ENCODE peak calls at places on chromosomes 3 and 15, in six cellular contexts. One of them, this sample, is unnamed.

GRCh38 chr3:46400000-46400734 is 6.7 kb downstream of the CCR5AS start:
- DNase-seq in HepG2: no peak
- DNase-seq in GM12878: no peak
- DNase-seq in NT2/D1: no peak
- DNase-seq in K562: peak
- DNase-seq in H1: no peak
- DNase-seq in this sample: no peak

GRCh38 chr15:82937659-82938058 is 14.9 kb downstream of the HOMER2 start:
- DNase-seq in HepG2: no peak
- DNase-seq in GM12878: no peak
- DNase-seq in NT2/D1: no peak
- DNase-seq in K562: no peak
- DNase-seq in H1: no peak
- DNase-seq in this sample: no peak

GRCh38 chr3:116179091-116179490 is 266.2 kb downstream of the LSAMP start:
- DNase-seq in HepG2: no peak
- DNase-seq in GM12878: no peak
- DNase-seq in NT2/D1: no peak
- DNase-seq in K562: no peak
- DNase-seq in H1: no peak
- DNase-seq in this sample: no peak

GRCh38 chr15:99117563-99118257 is 12.8 kb downstream of the SYNM start:
- DNase-seq in HepG2: no peak
- DNase-seq in GM12878: no peak
- DNase-seq in NT2/D1: no peak
- DNase-seq in K562: no peak
- DNase-seq in H1: no peak
- DNase-seq in this sample: no peak

GRCh38 chr3:105793040-105793439 is 75.8 kb downstream of the CBLB start:
- DNase-seq in HepG2: no peak
- DNase-seq in GM12878: no peak
- DNase-seq in NT2/D1: no peak
- DNase-seq in K562: no peak
- DNase-seq in H1: no peak
- DNase-seq in this sample: no peak

GRCh38 chr3:43794776-43795175 is 104.0 kb downstream of the ABHD5 start:
- DNase-seq in HepG2: no peak
- DNase-seq in GM12878: no peak
- DNase-seq in NT2/D1: no peak
- DNase-seq in K562: no peak
- DNase-seq in H1: no peak
- DNase-seq in this sample: peak

GRCh38 chr3:113070226-113071220 is 79.7 kb downstream of the GTPBP8 start:
- DNase-seq in HepG2: peak
- DNase-seq in GM12878: no peak
- DNase-seq in NT2/D1: no peak
- DNase-seq in K562: no peak
- DNase-seq in H1: no peak
- DNase-seq in this sample: no peak

GRCh38 chr3:65723011-65723410 is 315.7 kb downstream of the MAGI1 start:
- DNase-seq in HepG2: no peak
- DNase-seq in GM12878: no peak
- DNase-seq in NT2/D1: no peak
- DNase-seq in K562: no peak
- DNase-seq in H1: no peak
- DNase-seq in this sample: no peak

GRCh38 chr3:70855139-70855538 is 542.7 kb upstream of the MDFIC2 start:
- DNase-seq in HepG2: no peak
- DNase-seq in GM12878: no peak
- DNase-seq in NT2/D1: no peak
- DNase-seq in K562: no peak
- DNase-seq in H1: no peak
- DNase-seq in this sample: no peak

GRCh38 chr3:188689101-188689574 is 482.6 kb upstream of the TPRG1 start:
- DNase-seq in HepG2: no peak
- DNase-seq in GM12878: no peak
- DNase-seq in NT2/D1: no peak
- DNase-seq in K562: no peak
- DNase-seq in H1: no peak
- DNase-seq in this sample: no peak

GRCh38 chr3:132570011-132570410 is 27.1 kb upstream of the ACKR4 start:
- DNase-seq in HepG2: no peak
- DNase-seq in GM12878: no peak
- DNase-seq in NT2/D1: no peak
- DNase-seq in K562: no peak
- DNase-seq in H1: no peak
- DNase-seq in this sample: no peak

GRCh38 chr3:45011756-45012441 is 14.2 kb upstream of the CLEC3B start:
- DNase-seq in HepG2: no peak
- DNase-seq in GM12878: no peak
- DNase-seq in NT2/D1: no peak
- DNase-seq in K562: no peak
- DNase-seq in H1: no peak
- DNase-seq in this sample: no peak

GRCh38 chr3:186060222-186060621 is 48.7 kb downstream of the ETV5 start:
- DNase-seq in HepG2: no peak
- DNase-seq in GM12878: peak
- DNase-seq in NT2/D1: no peak
- DNase-seq in K562: no peak
- DNase-seq in H1: no peak
- DNase-seq in this sample: no peak

GRCh38 chr3:124707667-124708066 is 22.6 kb upstream of the UMPS start:
- DNase-seq in HepG2: no peak
- DNase-seq in GM12878: no peak
- DNase-seq in NT2/D1: peak
- DNase-seq in K562: no peak
- DNase-seq in H1: no peak
- DNase-seq in this sample: no peak

GRCh38 chr3:179446501-179446900 is 4.8 kb downstream of the GNB4 start:
- DNase-seq in HepG2: peak
- DNase-seq in GM12878: no peak
- DNase-seq in NT2/D1: no peak
- DNase-seq in K562: peak
- DNase-seq in H1: no peak
- DNase-seq in this sample: peak

GRCh38 chr3:107450254-107450653 is 72.5 kb upstream of the BBX start:
- DNase-seq in HepG2: no peak
- DNase-seq in GM12878: no peak
- DNase-seq in NT2/D1: no peak
- DNase-seq in K562: no peak
- DNase-seq in H1: no peak
- DNase-seq in this sample: no peak
- TF ChIP-seq ZNF274 in HepG2: no peak
- TF ChIP-seq ZNF274 in GM12878: no peak
- TF ChIP-seq ZNF274 in NT2/D1: no peak
- TF ChIP-seq ZNF274 in K562: no peak
- TF ChIP-seq ZNF274 in H1: no peak
- TF ChIP-seq ZNF274 in this sample: no peak

GRCh38 chr3:172456404-172456803 is 8.1 kb upstream of the GHSR start:
- DNase-seq in HepG2: no peak
- DNase-seq in GM12878: no peak
- DNase-seq in NT2/D1: no peak
- DNase-seq in K562: no peak
- DNase-seq in H1: no peak
- DNase-seq in this sample: no peak

GRCh38 chr3:172448661-172449467 is 608 bp upstream of the GHSR start:
- DNase-seq in HepG2: no peak
- DNase-seq in GM12878: no peak
- DNase-seq in NT2/D1: no peak
- DNase-seq in K562: no peak
- DNase-seq in H1: no peak
- DNase-seq in this sample: no peak

GRCh38 chr3:172449468-172450149 is 1.4 kb upstream of the GHSR start:
- DNase-seq in HepG2: no peak
- DNase-seq in GM12878: no peak
- DNase-seq in NT2/D1: peak
- DNase-seq in K562: peak
- DNase-seq in H1: no peak
- DNase-seq in this sample: no peak

GRCh38 chr3:172454180-172454579 is 5.9 kb upstream of the GHSR start:
- DNase-seq in HepG2: no peak
- DNase-seq in GM12878: no peak
- DNase-seq in NT2/D1: no peak
- DNase-seq in K562: no peak
- DNase-seq in H1: no peak
- DNase-seq in this sample: no peak
- TF ChIP-seq ZNF274 in HepG2: no peak
- TF ChIP-seq ZNF274 in GM12878: no peak
- TF ChIP-seq ZNF274 in NT2/D1: no peak
- TF ChIP-seq ZNF274 in K562: no peak
- TF ChIP-seq ZNF274 in H1: no peak
- TF ChIP-seq ZNF274 in this sample: no peak

GRCh38 chr3:58117561-58118305 is 93.0 kb downstream of the DNASE1L3 start:
- DNase-seq in HepG2: no peak
- DNase-seq in GM12878: no peak
- DNase-seq in NT2/D1: no peak
- DNase-seq in K562: no peak
- DNase-seq in H1: no peak
- DNase-seq in this sample: no peak
- TF ChIP-seq ZNF274 in HepG2: no peak
- TF ChIP-seq ZNF274 in GM12878: no peak
- TF ChIP-seq ZNF274 in NT2/D1: no peak
- TF ChIP-seq ZNF274 in K562: no peak
- TF ChIP-seq ZNF274 in H1: no peak
- TF ChIP-seq ZNF274 in this sample: no peak

DNA sequence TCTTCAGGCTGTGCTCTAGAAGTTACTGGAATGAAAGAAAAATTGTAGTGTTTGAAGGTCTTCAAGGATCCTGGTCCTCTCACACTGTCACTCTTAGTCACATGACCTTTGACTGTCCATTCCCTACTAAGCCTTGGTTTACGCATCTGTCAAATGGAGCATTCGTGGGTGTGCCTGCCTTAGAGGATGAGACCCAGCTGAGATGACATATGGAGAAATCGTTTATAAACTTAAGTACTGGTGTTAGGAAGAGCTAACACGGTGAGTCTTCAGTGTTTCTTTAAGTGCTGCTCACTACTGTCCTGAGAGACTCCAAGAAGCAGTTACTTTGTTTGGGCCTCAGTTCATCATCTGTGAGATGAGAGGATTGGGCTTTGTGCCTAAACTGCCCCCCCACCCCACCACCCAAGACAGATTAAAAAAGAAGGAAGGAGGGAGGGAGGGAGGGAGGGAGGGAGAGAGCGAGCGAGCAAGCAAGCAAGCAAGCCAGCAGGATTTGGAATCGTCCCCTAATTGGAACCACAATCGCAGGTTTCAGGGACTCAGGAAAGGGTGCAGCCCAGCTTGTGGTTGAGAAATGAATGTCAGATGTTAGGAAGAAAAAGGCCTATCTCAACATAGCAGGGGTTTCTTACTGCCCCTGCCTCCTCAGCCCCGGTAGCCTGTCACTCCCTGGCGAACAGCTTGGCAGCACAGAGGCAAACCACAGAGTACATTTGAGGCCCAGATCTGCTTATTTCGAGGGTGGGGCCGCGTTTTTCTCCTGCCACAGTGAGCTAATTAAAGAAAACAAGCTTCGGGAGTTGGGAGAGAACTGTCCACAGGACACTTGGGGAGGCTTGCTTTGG is 32.7 kb downstream of the SMAD3 start:
- DNase-seq in HepG2: no peak
- DNase-seq in GM12878: no peak
- DNase-seq in NT2/D1: no peak
- DNase-seq in K562: peak
- DNase-seq in H1: no peak
- DNase-seq in this sample: no peak
- TF ChIP-seq ZNF274 in HepG2: no peak
- TF ChIP-seq ZNF274 in GM12878: no peak
- TF ChIP-seq ZNF274 in NT2/D1: no peak
- TF ChIP-seq ZNF274 in K562: no peak
- TF ChIP-seq ZNF274 in H1: no peak
- TF ChIP-seq ZNF274 in this sample: no peak

GRCh38 chr15:42091753-42092665 is 2.4 kb downstream of the PLA2G4D start:
- DNase-seq in HepG2: peak
- DNase-seq in GM12878: no peak
- DNase-seq in NT2/D1: no peak
- DNase-seq in K562: peak
- DNase-seq in H1: no peak
- DNase-seq in this sample: peak
- TF ChIP-seq ZNF274 in HepG2: no peak
- TF ChIP-seq ZNF274 in GM12878: no peak
- TF ChIP-seq ZNF274 in NT2/D1: no peak
- TF ChIP-seq ZNF274 in K562: no peak
- TF ChIP-seq ZNF274 in H1: no peak
- TF ChIP-seq ZNF274 in this sample: no peak

GRCh38 chr3:32743934-32744333 is 58.9 kb downstream of the CNOT10 start:
- DNase-seq in HepG2: peak
- DNase-seq in GM12878: no peak
- DNase-seq in NT2/D1: no peak
- DNase-seq in K562: no peak
- DNase-seq in H1: no peak
- DNase-seq in this sample: no peak
- TF ChIP-seq ZNF274 in HepG2: no peak
- TF ChIP-seq ZNF274 in GM12878: no peak
- TF ChIP-seq ZNF274 in NT2/D1: no peak
- TF ChIP-seq ZNF274 in K562: no peak
- TF ChIP-seq ZNF274 in H1: no peak
- TF ChIP-seq ZNF274 in this sample: no peak